ENCODE peak calls at places on chromosomes 12 and 14, in five cellular contexts. One of them, this sample, is unnamed.

GRCh38 chr14:20460458-20461229 is 590 bp downstream of the PIP4P1 start:
- DNase-seq in suprapubic skin: no peak
- DNase-seq in ovary: peak; percentile 36
- DNase-seq in stomach: peak; percentile 68
- DNase-seq in esophagus muscularis mucosa: no peak
- DNase-seq in this sample: no peak

GRCh38 chr12:92721668-92722067 is 18.9 kb downstream of the PLEKHG7 start:
- DNase-seq in esophagus muscularis mucosa: no peak
- DNase-seq in ovary: no peak
- DNase-seq in stomach: no peak
- DNase-seq in suprapubic skin: no peak
- DNase-seq in this sample: no peak

GRCh38 chr12:8823565-8824300 is 1.3 kb downstream of the A2ML1 start:
- DNase-seq in stomach: no peak
- DNase-seq in esophagus muscularis mucosa: no peak
- DNase-seq in ovary: peak; percentile 44
- DNase-seq in suprapubic skin: no peak
- DNase-seq in this sample: peak; percentile 9

GRCh38 chr14:32514236-32514635 is 185.1 kb downstream of the AKAP6 start:
- DNase-seq in esophagus muscularis mucosa: no peak
- DNase-seq in suprapubic skin: no peak
- DNase-seq in ovary: no peak
- DNase-seq in stomach: no peak
- DNase-seq in this sample: no peak

GRCh38 chr12:71591601-71592000 is 72.0 kb downstream of the ZFC3H1 start:
- DNase-seq in ovary: no peak
- DNase-seq in esophagus muscularis mucosa: no peak
- DNase-seq in stomach: no peak
- DNase-seq in suprapubic skin: no peak
- DNase-seq in this sample: no peak

GRCh38 chr12:19138551-19139344 is 9.2 kb downstream of the PLEKHA5 start:
- DNase-seq in esophagus muscularis mucosa: no peak
- DNase-seq in stomach: no peak
- DNase-seq in suprapubic skin: no peak
- DNase-seq in ovary: no peak
- DNase-seq in this sample: no peak

GRCh38 chr14:41663478-41663845 is 56.8 kb downstream of the LRFN5 start:
- DNase-seq in suprapubic skin: no peak
- DNase-seq in ovary: no peak
- DNase-seq in stomach: no peak
- DNase-seq in esophagus muscularis mucosa: no peak
- DNase-seq in this sample: no peak

GRCh38 chr12:56983386-56983785 is 23.0 kb downstream of the ZBTB39 start:
- DNase-seq in esophagus muscularis mucosa: peak; percentile 87
- DNase-seq in ovary: no peak
- DNase-seq in suprapubic skin: no peak
- DNase-seq in stomach: no peak
- DNase-seq in this sample: no peak

GRCh38 chr14:104614126-104614812 is 9.7 kb upstream of the TMEM179 start:
- DNase-seq in suprapubic skin: no peak
- DNase-seq in esophagus muscularis mucosa: no peak
- DNase-seq in ovary: no peak
- DNase-seq in stomach: no peak
- DNase-seq in this sample: no peak

GRCh38 chr14:24212924-24213865 is at the start of gene CHMP4A:
- DNase-seq in suprapubic skin: peak; percentile 100
- DNase-seq in stomach: peak; percentile 94
- DNase-seq in esophagus muscularis mucosa: peak; percentile 100
- DNase-seq in ovary: peak; percentile 92
- DNase-seq in this sample: peak; percentile 96
- TF ChIP-seq EP300 in suprapubic skin: no peak
- TF ChIP-seq EP300 in stomach: no peak
- TF ChIP-seq EP300 in esophagus muscularis mucosa: no peak
- TF ChIP-seq EP300 in ovary: no peak
- TF ChIP-seq EP300 in this sample: peak; percentile 62

DNA sequence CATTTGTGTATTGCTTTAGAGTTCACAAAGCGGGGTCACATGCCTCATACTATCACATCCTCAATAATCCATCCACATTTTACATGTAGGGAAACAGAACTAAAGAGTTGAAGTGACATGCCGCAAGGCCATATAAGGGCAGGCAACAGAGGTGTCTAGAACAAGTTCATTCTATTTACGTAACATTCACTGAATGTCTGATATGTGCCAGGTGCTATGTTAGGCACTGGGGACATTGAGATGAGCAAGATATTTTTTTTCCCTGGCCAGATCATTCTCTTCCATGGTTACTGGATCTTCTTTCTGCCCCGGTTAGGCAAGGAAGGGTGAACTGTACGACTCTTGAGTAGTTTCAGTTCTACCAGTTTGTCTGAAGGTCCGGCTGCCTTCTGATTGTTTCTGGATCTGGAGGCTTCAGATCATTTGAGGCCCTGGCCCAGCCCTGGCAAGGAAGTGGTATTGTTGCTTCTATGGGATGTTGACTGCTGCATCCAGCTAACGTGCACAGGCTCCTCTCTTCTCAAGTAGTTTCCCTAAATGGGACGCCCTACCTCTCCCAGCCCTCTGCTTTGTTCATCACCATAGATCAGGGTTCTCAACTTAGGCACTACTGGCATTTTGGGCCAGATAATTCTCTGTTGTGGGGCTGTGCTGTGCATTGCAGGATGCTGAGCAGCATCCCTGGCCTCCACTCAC is 12.1 kb downstream of the GPATCH2L start:
- DNase-seq in suprapubic skin: no peak
- DNase-seq in ovary: no peak
- DNase-seq in esophagus muscularis mucosa: no peak
- DNase-seq in stomach: no peak
- DNase-seq in this sample: no peak
- TF ChIP-seq POLR2A in suprapubic skin: no peak
- TF ChIP-seq POLR2A in ovary: no peak
- TF ChIP-seq POLR2A in esophagus muscularis mucosa: no peak
- TF ChIP-seq POLR2A in stomach: no peak
- TF ChIP-seq POLR2A in this sample: no peak

DNA sequence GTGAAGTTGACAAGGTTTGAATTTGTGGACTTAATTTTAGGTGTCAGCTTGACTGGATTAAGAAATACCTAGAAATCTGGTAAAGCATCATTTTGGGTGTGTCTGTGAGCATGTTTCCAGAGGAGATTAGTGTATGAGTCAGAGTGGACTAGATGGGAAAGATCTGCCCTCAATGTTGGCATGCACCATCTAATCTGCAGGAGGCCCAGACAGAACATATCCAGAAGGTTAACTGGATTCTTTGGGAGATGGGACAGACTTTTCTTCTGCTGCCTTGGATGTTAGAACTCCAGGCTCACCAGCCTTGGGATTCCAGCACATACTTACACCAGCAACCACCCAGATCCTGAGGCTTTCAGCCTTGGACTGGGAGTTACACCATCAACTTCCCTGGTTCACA is 14.1 kb downstream of the SGPP1 start:
- DNase-seq in stomach: no peak
- DNase-seq in esophagus muscularis mucosa: no peak
- DNase-seq in suprapubic skin: no peak
- DNase-seq in ovary: no peak
- DNase-seq in this sample: no peak
- TF ChIP-seq EP300 in stomach: no peak
- TF ChIP-seq EP300 in esophagus muscularis mucosa: no peak
- TF ChIP-seq EP300 in suprapubic skin: no peak
- TF ChIP-seq EP300 in ovary: no peak
- TF ChIP-seq EP300 in this sample: no peak

DNA sequence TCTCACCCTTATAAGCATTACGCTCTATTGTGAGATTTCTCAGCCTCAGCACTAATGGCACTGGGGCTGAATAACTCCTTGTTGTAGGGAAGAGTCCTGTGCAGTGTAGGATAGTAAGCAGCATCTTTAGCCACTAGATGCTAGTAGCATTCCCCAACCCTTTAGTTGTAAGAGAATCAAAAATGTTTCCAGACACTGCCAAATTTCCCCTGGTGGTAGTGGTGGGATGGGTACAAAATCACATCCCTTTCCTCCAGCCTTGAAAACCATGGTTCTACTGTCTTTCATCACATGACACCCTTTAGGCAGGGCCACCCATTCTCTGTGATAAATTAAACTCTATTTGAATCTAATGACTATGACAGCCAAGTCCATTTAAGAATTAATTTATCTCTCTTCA is 199.3 kb downstream of the ANO4 start:
- DNase-seq in ovary: no peak
- DNase-seq in suprapubic skin: no peak
- DNase-seq in esophagus muscularis mucosa: no peak
- DNase-seq in stomach: no peak
- DNase-seq in this sample: no peak
- TF ChIP-seq POLR2A in ovary: no peak
- TF ChIP-seq POLR2A in suprapubic skin: no peak
- TF ChIP-seq POLR2A in esophagus muscularis mucosa: no peak
- TF ChIP-seq POLR2A in stomach: no peak
- TF ChIP-seq POLR2A in this sample: no peak

DNA sequence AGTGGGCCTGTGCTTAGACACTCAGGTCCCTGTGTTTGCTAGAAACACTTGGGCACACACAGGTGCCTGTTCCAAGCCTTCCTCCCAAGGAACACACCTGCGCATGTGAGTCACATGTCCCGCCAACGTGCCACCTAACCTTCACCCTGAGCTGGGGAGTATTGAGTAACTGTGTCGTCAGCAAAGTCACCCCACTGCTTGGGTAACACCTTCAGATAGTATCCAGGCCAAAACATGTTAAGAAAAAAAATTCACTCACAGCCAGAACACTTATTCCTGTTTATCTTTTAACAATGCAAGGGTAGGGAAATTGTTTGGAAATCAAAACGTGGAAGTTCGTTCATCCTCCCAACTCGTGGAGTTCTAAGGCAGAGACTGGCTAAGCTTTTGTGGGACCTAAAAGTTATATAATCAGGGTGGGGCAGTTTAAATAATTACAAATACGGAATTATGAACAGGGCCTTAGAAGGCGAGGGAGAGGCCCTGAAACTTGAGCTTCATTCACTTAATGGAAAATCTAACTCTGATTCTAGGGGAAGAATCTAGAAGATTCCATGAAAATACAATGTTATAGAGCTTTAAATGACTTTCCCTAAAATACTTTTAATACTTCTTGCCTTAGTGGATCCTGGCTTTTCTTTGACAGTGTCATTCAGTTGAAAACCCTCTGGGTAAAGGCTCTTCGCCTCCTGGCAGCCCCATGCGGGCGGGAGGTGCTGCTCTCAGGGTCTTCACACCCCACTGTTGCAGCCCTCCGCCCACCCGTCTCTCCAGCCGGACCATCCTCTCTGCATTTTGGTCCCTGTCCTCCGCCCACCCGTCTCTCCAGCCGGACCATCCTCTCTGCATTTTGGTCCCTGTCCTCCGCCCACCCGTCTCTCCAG is 30.3 kb upstream of the ADIPOR2 start:
- DNase-seq in ovary: peak; percentile 77
- DNase-seq in stomach: peak; percentile 96
- DNase-seq in esophagus muscularis mucosa: no peak
- DNase-seq in suprapubic skin: no peak
- DNase-seq in this sample: peak; percentile 84
- TF ChIP-seq EP300 in ovary: no peak
- TF ChIP-seq EP300 in stomach: no peak
- TF ChIP-seq EP300 in esophagus muscularis mucosa: peak; percentile 47
- TF ChIP-seq EP300 in suprapubic skin: no peak
- TF ChIP-seq EP300 in this sample: peak; percentile 97

GRCh38 chr12:124562018-124562795 is 5.2 kb downstream of the NCOR2 start:
- DNase-seq in suprapubic skin: no peak
- DNase-seq in ovary: no peak
- DNase-seq in esophagus muscularis mucosa: no peak
- DNase-seq in stomach: no peak
- DNase-seq in this sample: no peak
- TF ChIP-seq POLR2A in suprapubic skin: no peak
- TF ChIP-seq POLR2A in ovary: no peak
- TF ChIP-seq POLR2A in esophagus muscularis mucosa: no peak
- TF ChIP-seq POLR2A in stomach: no peak
- TF ChIP-seq POLR2A in this sample: no peak